ENCODE peak calls at places on chromosomes 1 and 21, in four cellular contexts. T, X, V and L are unnamed samples.

GRCh38 chr1:200432586-200432985 is 22.8 kb upstream of the ZNF281 start:
- DNase-seq in X (no peak), V (no peak), T (no peak), L (no peak)

GRCh38 chr1:70017770-70018169 is 187.6 kb downstream of the LRRC40 start:
- DNase-seq in X (no peak), V (no peak), T (no peak), L (no peak)

GRCh38 chr1:97145321-97145956 is 423.9 kb downstream of the PTBP2 start:
- DNase-seq in T (no peak), V (no peak), X (peak), L (peak)

GRCh38 chr1:8873506-8874229 is 4.8 kb downstream of the ENO1 start:
- DNase-seq in T (peak), V (no peak), X (peak), L (peak)

GRCh38 chr1:220370041-220370700 is 97.9 kb upstream of the RAB3GAP2 start:
- DNase-seq in V (no peak), X (peak), T (no peak), L (peak)

GRCh38 chr1:69929278-69930057 is 275.9 kb downstream of the LRRC40 start:
- DNase-seq in V (no peak), X (peak), T (no peak), L (no peak)

GRCh38 chr1:147292635-147293251 is 50.3 kb downstream of the CHD1L start:
- DNase-seq in T (no peak), V (no peak), X (peak), L (peak)

GRCh38 chr1:87061742-87062156 is 147.3 kb downstream of the HS2ST1 start:
- DNase-seq in X (peak), T (no peak), V (no peak), L (peak)

GRCh38 chr21:32378956-32379355 is 13.9 kb downstream of the URB1 start:
- DNase-seq in V (no peak), T (no peak), X (peak), L (no peak)

GRCh38 chr1:110421159-110421777 is 13.8 kb upstream of the LAMTOR5 start:
- DNase-seq in X (peak), T (no peak), V (no peak), L (peak)

GRCh38 chr1:31238986-31239613 is 587 bp downstream of the NKAIN1 start:
- DNase-seq in V (peak), X (peak), T (no peak), L (no peak)

GRCh38 chr1:151934048-151934493 is 24.8 kb upstream of the THEM4 start:
- DNase-seq in X (peak), V (no peak), T (no peak), L (peak)

GRCh38 chr1:23745515-23745914 is 2.2 kb downstream of the ELOA start:
- DNase-seq in T (no peak), X (peak), V (no peak), L (peak)
- TF ChIP-seq CTCF in T (no peak), X (peak), V (peak), L (peak)

GRCh38 chr1:109059026-109059425 is 16.8 kb downstream of the TAF13 start:
- DNase-seq in X (no peak), T (no peak), V (no peak), L (no peak)

GRCh38 chr1:109050228-109050995 is 8.5 kb upstream of the WDR47 start:
- DNase-seq in T (no peak), V (no peak), X (no peak), L (no peak)

GRCh38 chr1:109060707-109061106 is 15.1 kb downstream of the TAF13 start:
- DNase-seq in V (no peak), T (no peak), X (no peak), L (no peak)

GRCh38 chr1:109061183-109061582 is 14.6 kb downstream of the TAF13 start:
- DNase-seq in T (no peak), X (no peak), V (no peak), L (no peak)

GRCh38 chr1:109056064-109056463 is 14.2 kb upstream of the WDR47 start:
- DNase-seq in X (no peak), T (no peak), V (no peak), L (no peak)
- TF ChIP-seq CTCF in X (no peak), T (no peak), V (no peak), L (no peak)

GRCh38 chr1:11248169-11248568 is 14.2 kb downstream of the MTOR start:
- DNase-seq in V (no peak), X (no peak), T (no peak), L (no peak)
- TF ChIP-seq CTCF in V (no peak), X (no peak), T (no peak), L (peak)

DNA sequence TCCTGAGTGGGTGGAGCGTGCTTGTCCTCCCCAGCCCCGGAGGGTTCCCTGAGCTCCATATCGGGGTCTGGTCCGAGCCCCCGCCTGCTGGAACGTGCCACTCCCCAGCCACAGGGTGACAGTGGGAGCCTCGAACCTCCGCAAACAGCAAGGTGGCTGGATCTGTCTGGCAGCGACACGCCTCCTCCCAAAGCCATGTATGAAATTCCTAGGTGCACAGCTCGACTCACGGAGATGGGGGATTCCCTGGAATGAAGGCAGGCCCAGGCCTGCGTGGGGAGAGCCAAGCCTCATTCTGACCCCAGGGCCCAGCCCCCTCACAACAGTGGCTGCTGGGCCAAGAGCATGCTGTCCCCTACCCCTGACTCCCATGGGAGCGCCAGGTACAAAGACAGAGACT is 32.9 kb downstream of the TP73 start:
- DNase-seq in T (no peak), V (no peak), X (no peak), L (no peak)
- TF ChIP-seq CTCF in T (no peak), V (no peak), X (no peak), L (no peak)

GRCh38 chr1:171798760-171799159 is 17.3 kb downstream of the METTL13 start:
- DNase-seq in X (no peak), T (no peak), V (no peak), L (no peak)
- TF ChIP-seq CTCF in X (no peak), T (no peak), V (no peak), L (no peak)

GRCh38 chr1:63804829-63805484 is 31.1 kb downstream of the ROR1 start:
- DNase-seq in X (no peak), V (no peak), T (no peak), L (no peak)

GRCh38 chr1:63798284-63798683 is 24.5 kb downstream of the ROR1 start:
- DNase-seq in X (no peak), V (no peak), T (no peak), L (no peak)

GRCh38 chr1:63799810-63800209 is 26.0 kb downstream of the ROR1 start:
- DNase-seq in X (peak), T (no peak), V (no peak), L (peak)

GRCh38 chr1:63799324-63799723 is 25.5 kb downstream of the ROR1 start:
- DNase-seq in X (peak), V (no peak), T (no peak), L (peak)

GRCh38 chr1:63802109-63802508 is 28.3 kb downstream of the ROR1 start:
- DNase-seq in T (no peak), V (no peak), X (no peak), L (no peak)
- TF ChIP-seq CTCF in T (no peak), V (peak), X (no peak), L (no peak)

DNA sequence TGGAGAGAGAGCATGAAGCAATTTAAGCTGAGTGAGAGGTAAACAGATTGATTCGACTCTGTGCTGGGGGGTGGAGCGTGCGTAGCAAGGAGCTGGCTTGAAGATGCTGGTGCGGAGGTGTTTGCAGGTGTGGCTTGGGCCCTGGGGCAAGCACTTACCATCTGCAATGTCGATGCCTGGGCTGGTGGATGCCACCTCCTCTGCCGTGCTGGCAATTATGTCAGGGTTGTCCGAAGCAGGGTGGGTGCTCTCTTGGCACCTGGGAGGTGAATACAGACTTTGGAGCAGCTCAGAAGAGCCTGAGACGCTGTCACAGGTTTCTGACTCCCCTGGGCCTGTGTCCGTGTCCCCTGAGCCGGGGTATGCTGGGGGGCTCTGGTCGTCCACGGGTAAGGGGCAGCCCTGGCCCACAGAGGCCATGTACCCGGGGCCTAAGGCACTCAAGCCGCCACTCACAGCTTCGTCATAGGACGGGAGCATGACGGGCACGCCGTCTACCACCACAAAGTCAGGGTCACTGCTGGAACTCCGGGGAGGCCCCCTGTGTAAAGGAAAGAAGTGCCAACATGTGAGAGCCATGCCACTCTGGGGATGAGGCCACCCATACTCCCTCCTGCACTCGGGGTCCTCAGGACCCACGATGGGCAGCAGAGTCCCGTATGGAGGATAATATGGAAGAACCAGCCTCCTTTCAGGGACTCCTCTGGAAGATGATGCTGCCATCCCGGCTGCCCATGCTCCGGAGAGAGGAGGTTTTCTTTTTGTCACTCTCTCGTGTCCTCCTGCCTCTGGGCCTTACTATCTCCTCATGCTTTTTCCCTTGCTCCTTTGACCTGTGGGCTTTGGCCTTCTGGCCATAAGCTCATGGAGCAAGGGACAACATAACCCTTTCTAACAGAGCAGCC is 80.3 kb upstream of the TLR5 start:
- DNase-seq in V (no peak), X (no peak), T (no peak), L (no peak)
- TF ChIP-seq CTCF in V (no peak), X (no peak), T (no peak), L (no peak)